ENCODE peak calls at places on chromosomes 1 and 21, in four cellular contexts. F is K562, Y is HepG2, P is GM12878. Q is an unnamed sample.
A peak's percentile ranks its signal among the peaks of the same experiment; 100 is the strongest.

GRCh38 chr1:101953623-101954022 is 43.1 kb downstream of the OLFM3 start:
- DNase-seq in F (no peak), P (no peak), Y (no peak), Q (no peak)

GRCh38 chr1:118371612-118372011 is 186.6 kb upstream of the SPAG17 start:
- DNase-seq in Y (no peak), F (no peak), P (no peak), Q (no peak)

GRCh38 chr1:27772932-27773731 is at the start of gene STX12:
- DNase-seq in Y (peak; percentile 95), P (peak; percentile 100), F (peak; percentile 100), Q (peak; percentile 99)

GRCh38 chr1:38964140-38964548 is 22.5 kb upstream of the RHBDL2 start:
- DNase-seq in F (peak; percentile 24), Y (peak; percentile 38), P (no peak), Q (peak; percentile 13)

GRCh38 chr1:30611741-30612309 is 111.6 kb downstream of the MATN1 start:
- DNase-seq in Y (no peak), P (no peak), F (no peak), Q (peak; percentile 26)

GRCh38 chr1:92125204-92125603 is 45.1 kb downstream of the BTBD8 start:
- DNase-seq in Y (no peak), P (no peak), F (no peak), Q (no peak)

GRCh38 chr1:167429612-167430011 is 88.7 kb downstream of the CD247 start:
- DNase-seq in Y (no peak), F (no peak), P (no peak), Q (no peak)

GRCh38 chr1:4169991-4170390 is 269.9 kb upstream of the C1orf174 start:
- DNase-seq in P (no peak), Y (no peak), F (no peak), Q (no peak)

GRCh38 chr1:226110249-226111108 is 48.0 kb downstream of the H3-3A start:
- DNase-seq in Y (no peak), P (peak; percentile 41), F (peak; percentile 88), Q (peak; percentile 55)

GRCh38 chr21:27648560-27648959 is 681.7 kb upstream of the ADAMTS5 start:
- DNase-seq in P (no peak), F (no peak), Y (no peak), Q (no peak)

GRCh38 chr1:189693140-189693539 is 784.5 kb downstream of the BRINP3 start:
- DNase-seq in Y (no peak), F (no peak), P (no peak), Q (no peak)

GRCh38 chr1:151165281-151165737 is 393 bp downstream of the LYSMD1 start:
- DNase-seq in F (peak; percentile 70), Y (peak; percentile 19), P (no peak), Q (peak; percentile 77)

GRCh38 chr1:185400057-185400456 is 83.0 kb upstream of the IVNS1ABP start:
- DNase-seq in F (no peak), Y (peak; percentile 24), P (no peak), Q (no peak)

GRCh38 chr1:10782491-10783244 is 13.8 kb downstream of the CASZ1 start:
- DNase-seq in Y (no peak), P (no peak), F (no peak), Q (no peak)

GRCh38 chr1:100511058-100511457 is 26.9 kb upstream of the GPR88 start:
- DNase-seq in F (no peak), P (no peak), Y (no peak), Q (no peak)

GRCh38 chr1:16915627-16915973 is 6.1 kb upstream of the CROCC start:
- DNase-seq in Y (no peak), F (no peak), P (no peak), Q (no peak)

GRCh38 chr1:185813401-185813979 is 79.3 kb downstream of the HMCN1 start:
- DNase-seq in P (no peak), F (peak; percentile 13), Y (peak; percentile 24), Q (no peak)

GRCh38 chr1:33721416-33721815 is 142.5 kb upstream of the HMGB4 start:
- DNase-seq in F (no peak), Y (no peak), P (no peak), Q (no peak)

GRCh38 chr1:93659805-93660479 is 21.7 kb downstream of the BCAR3 start:
- DNase-seq in F (peak; percentile 65), Y (peak; percentile 73), P (no peak), Q (no peak)

GRCh38 chr1:170377011-170377410 is 155.0 kb upstream of the GORAB start:
- DNase-seq in F (no peak), P (no peak), Y (no peak), Q (no peak)

GRCh38 chr1:205842177-205842576 is 7.8 kb downstream of the PM20D1 start:
- DNase-seq in F (no peak), Y (no peak), P (no peak), Q (no peak)

DNA sequence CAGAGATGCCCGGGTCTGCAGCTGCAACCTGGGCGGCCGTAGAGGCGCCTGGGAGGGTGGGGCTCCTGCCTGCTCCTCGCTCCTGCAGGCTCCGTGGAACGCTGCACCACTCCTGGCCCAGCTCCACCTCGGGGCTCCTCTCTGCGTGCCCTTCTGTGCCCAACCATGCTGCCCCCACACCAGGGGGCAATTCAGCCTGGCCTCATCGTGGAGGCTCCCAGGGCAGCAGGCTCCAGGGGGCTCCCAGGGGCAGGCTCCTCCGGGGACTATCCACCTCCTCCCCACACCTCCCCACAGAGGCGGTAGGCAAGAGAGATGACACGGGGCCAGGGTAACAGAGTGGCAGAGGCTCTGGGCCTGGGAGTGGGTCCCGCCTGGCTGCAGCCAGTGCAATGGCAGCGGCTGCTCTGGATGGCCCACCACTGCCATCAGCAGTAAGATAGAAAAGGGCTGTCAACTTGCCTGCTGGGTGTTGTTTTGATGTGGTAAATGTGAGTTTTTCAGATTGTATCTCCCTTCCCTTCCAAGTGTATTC is 22.4 kb upstream of the LRRC8C start:
- DNase-seq in Y (no peak), F (no peak), P (no peak), Q (no peak)
- TF ChIP-seq CBFB in Y (no peak), F (no peak), P (no peak), Q (no peak)

DNA sequence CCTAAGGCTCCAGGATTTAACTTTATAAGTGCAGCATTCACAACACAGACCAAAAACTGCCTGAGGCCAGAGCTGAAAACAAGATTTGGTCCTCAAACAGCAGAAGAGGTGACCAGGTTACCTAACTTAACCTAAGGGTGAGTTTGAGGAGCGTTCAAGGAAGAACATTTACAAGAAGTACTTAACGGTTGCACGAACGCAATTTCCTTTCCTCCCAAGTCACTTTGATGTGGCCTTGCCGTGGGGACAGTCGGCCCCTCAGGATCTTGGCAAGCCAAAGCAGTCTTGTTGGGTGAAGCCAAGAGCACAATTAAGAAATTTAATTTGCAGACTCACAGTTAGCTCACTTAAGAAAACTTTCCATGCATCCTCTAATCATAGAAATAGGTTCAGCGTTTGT is 202.6 kb upstream of the COA6 start:
- DNase-seq in F (no peak), Y (no peak), P (no peak), Q (no peak)
- TF ChIP-seq CBFB in F (no peak), Y (no peak), P (no peak), Q (no peak)

GRCh38 chr1:7301346-7301993 is 469.6 kb upstream of the VAMP3 start:
- DNase-seq in F (no peak), P (no peak), Y (no peak), Q (no peak)
- TF ChIP-seq CBFB in F (no peak), P (no peak), Y (no peak), Q (no peak)

DNA sequence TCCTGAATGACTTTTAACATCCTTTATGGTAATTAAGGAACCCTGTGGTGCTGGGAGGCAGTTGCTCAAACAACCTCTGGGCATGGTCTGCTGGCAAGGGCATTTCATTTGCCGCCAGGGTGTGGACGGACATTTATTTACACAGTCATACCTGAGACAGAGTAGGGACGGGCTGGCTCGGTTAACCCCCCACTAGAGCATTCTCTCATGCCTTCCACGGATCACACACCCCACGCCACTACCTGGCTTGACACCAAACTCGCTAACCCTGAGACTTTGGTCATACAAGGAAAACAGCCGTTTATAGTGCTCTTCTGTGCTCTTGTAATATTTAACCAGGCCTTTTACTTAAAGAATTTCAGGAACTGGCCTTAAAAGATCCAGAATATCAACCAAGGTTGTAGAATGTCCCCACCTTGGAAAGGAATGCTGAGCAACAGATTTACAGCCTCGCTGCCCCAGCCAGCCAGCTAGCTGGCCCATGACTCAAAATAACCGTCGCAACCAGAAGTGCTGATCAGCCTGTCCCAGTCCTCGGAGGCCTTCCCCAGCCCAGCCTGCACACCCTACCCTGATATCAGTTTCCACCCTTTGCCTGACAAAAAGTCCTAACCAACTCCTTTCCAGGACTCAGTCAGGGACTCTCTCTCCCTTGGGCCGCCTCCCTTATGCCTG is 6.5 kb upstream of the PDXK start:
- DNase-seq in Y (no peak), F (no peak), P (no peak), Q (no peak)
- TF ChIP-seq CBFB in Y (no peak), F (no peak), P (no peak), Q (no peak)

GRCh38 chr1:233094691-233095090 is 144.3 kb downstream of the NTPCR start:
- DNase-seq in Y (no peak), P (no peak), F (no peak), Q (no peak)
- TF ChIP-seq CBFB in Y (no peak), P (no peak), F (no peak), Q (no peak)

GRCh38 chr1:81834268-81834667 is 33.5 kb downstream of the ADGRL2 start:
- DNase-seq in Y (no peak), P (no peak), F (no peak), Q (no peak)
- TF ChIP-seq CBFB in Y (no peak), P (no peak), F (no peak), Q (no peak)

GRCh38 chr21:38850277-38850951 is 44.7 kb downstream of the ETS2 start:
- DNase-seq in Y (no peak), F (peak; percentile 33), P (no peak), Q (no peak)

GRCh38 chr21:38843806-38844479 is 38.2 kb downstream of the ETS2 start:
- DNase-seq in P (no peak), Y (no peak), F (no peak), Q (no peak)

GRCh38 chr21:38849776-38850175 is 44.0 kb downstream of the ETS2 start:
- DNase-seq in Y (peak; percentile 36), F (no peak), P (no peak), Q (no peak)

GRCh38 chr21:38848187-38848609 is 42.5 kb downstream of the ETS2 start:
- DNase-seq in F (no peak), P (no peak), Y (no peak), Q (no peak)

DNA sequence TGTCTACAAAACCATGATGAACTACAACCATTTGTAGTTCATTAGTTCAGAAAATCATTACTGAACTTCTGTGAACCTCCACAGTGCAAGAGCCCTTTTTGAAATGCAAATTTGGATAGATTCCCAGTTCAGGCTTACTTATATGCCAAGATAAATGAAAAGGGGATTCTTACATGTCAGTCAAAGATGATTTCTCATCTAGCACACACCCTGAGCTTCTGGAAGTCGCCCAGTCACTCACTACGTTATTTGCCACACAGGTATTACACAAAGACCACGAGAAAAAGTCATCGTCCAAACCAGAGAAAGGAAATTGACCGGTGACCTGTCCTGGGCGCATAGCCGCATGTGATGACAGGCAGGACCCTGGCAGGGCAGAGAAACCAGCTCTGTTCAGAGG is 41.8 kb downstream of the ETS2 start:
- DNase-seq in Y (no peak), F (no peak), P (no peak), Q (no peak)
- TF ChIP-seq CBFB in Y (no peak), F (no peak), P (no peak), Q (no peak)

Q was measured in WTC11.